ENCODE peak calls at places on chromosome 21, in four cellular contexts. M is AG09309, F is GM20000, L is lung. W is an unnamed sample.

GRCh38 chr21:24259241-24259640 is 1348.0 kb downstream of the MRPL39 start:
- DNase-seq in F (no peak), L (no peak), M (no peak), W (no peak)

GRCh38 chr21:36027352-36027751 is 33.0 kb downstream of the SETD4 start:
- DNase-seq in L (no peak), F (no peak), M (no peak), W (no peak)

GRCh38 chr21:34022557-34023335 is 50.6 kb upstream of the MRPS6 start:
- DNase-seq in M (no peak), L (no peak), F (no peak), W (no peak)

GRCh38 chr21:41670056-41670805 is 96.6 kb downstream of the RIPK4 start:
- DNase-seq in M (no peak), F (no peak), L (no peak), W (no peak)

GRCh38 chr21:27498025-27498424 is 531.1 kb upstream of the ADAMTS5 start:
- DNase-seq in L (no peak), M (no peak), F (no peak), W (no peak)

GRCh38 chr21:46099476-46099875 is 1.6 kb downstream of the COL6A2 start:
- DNase-seq in M (no peak), F (no peak), L (peak), W (no peak)

GRCh38 chr21:25560151-25560783 is 47.0 kb downstream of the MRPL39 start:
- DNase-seq in L (no peak), M (no peak), F (no peak), W (no peak)

GRCh38 chr21:38822754-38823374 is 17.1 kb downstream of the ETS2 start:
- DNase-seq in L (no peak), F (no peak), M (no peak), W (no peak)

GRCh38 chr21:42038393-42038792 is 28.2 kb upstream of the ZBTB21 start:
- DNase-seq in L (no peak), F (no peak), M (no peak), W (no peak)

GRCh38 chr21:42632771-42633690 is 20.4 kb upstream of the PDE9A start:
- DNase-seq in M (no peak), L (no peak), F (no peak), W (no peak)

GRCh38 chr21:41317458-41317857 is 857 bp downstream of the FAM3B start:
- DNase-seq in M (no peak), L (no peak), F (no peak), W (no peak)

DNA sequence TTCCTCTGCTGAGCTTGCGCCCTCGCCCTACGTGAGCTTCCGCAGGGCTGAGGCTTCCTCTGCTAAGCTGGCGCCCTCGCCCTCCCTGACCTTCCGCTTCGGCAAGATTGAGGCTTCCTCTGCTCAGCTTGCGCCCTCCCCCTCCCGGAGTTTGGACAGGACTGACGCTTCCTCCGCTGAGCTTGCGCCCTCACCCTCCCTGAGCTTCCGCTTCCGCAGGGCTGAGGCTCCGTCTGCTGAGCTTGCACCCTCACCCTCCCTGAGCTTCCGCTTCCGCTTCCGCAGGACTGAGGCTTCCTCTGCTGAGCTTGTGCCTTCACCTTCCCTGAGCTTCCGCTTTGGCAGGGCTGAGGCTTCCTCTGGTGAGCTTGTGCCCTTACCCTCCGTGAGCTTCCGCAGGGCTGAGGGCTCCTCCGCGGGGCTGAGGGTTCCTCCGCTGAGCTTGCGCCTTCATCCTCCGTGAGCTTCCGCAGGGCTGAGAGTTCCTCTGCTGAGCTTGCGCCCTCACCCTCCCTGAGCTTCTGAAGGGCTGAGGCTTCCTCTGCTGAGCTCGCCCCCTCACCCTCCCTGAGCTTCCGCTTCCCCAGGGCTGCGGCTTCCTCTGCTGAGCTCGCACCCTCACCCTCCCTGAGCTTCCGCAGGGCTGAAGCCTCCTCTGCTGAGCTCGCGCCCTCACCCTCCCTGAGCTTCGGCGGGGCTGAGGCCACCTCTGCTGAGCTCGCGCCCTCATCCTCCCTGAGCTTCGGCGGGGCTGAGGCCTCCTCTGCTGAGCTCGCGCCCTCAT is 753.6 kb upstream of the TPTE start:
- DNase-seq in L (no peak), F (no peak), M (no peak), W (no peak)
- TF ChIP-seq CTCF in L (no peak), F (no peak), M (no peak), W (no peak)

GRCh38 chr21:18522181-18522771 is 118.7 kb upstream of the TMPRSS15 start:
- DNase-seq in M (no peak), F (no peak), L (no peak), W (no peak)
- TF ChIP-seq CTCF in M (no peak), F (no peak), L (no peak), W (no peak)

GRCh38 chr21:28521932-28522826 is 470.5 kb downstream of the LTN1 start:
- DNase-seq in F (no peak), L (no peak), M (peak), W (no peak)
- TF ChIP-seq CTCF in F (peak), L (no peak), M (peak), W (peak)

DNA sequence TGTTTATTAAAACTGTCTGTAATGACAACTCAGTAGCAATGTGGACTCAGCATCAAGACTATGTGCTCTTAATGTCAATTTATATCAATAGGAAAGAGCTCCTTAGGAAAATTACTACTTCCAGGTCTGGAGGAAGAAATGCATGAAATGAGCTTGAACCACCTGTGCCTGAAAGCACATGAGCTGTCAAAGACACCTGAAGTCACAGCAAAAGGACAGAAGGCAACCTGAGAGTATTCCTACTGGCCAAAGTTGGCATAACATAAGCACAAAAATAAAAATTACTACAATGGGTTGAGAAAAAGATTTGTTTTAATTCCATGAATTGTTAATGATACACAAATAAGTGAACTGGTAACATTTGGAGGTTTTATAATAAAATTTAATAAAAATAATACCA is 13.4 kb upstream of the KRTAP7-1 start:
- DNase-seq in F (no peak), L (no peak), M (no peak), W (no peak)
- TF ChIP-seq CTCF in F (no peak), L (no peak), M (no peak), W (no peak)

GRCh38 chr21:15826147-15826780 is 96.5 kb downstream of the USP25 start:
- DNase-seq in F (peak), L (no peak), M (no peak), W (peak)
- TF ChIP-seq CTCF in F (no peak), L (peak), M (peak), W (peak)

W was measured in GM13977.